ENCODE peak calls at places on chromosome 13, in eight cellular contexts. One of them, this sample, is unnamed.

GRCh38 chr13:40672310-40673060 is 6.0 kb upstream of the FOXO1 start:
- DNase-seq in activated B cell treated with CpG ODN at 0.5 μM for 24 hours: no peak
- DNase-seq in nucleus accumbens: no peak
- DNase-seq in NCI-H2029 treated with DMSO at 0.1 percent for 48 hours: peak
- DNase-seq in PC-3: peak
- DNase-seq in astrocyte of the hippocampus: peak
- DNase-seq in T-helper 2 cell: no peak
- DNase-seq in ELR: peak
- DNase-seq in this sample: no peak

GRCh38 chr13:20231839-20232555 is at the start of gene GJB6:
- DNase-seq in astrocyte of the hippocampus: peak
- DNase-seq in ELR: no peak
- DNase-seq in T-helper 2 cell: no peak
- DNase-seq in PC-3: no peak
- DNase-seq in nucleus accumbens: no peak
- DNase-seq in activated B cell treated with CpG ODN at 0.5 μM for 24 hours: no peak
- DNase-seq in NCI-H2029 treated with DMSO at 0.1 percent for 48 hours: no peak
- DNase-seq in this sample: no peak

GRCh38 chr13:54709546-54709945 is 1680.9 kb downstream of the OLFM4 start:
- DNase-seq in ELR: no peak
- DNase-seq in T-helper 2 cell: no peak
- DNase-seq in NCI-H2029 treated with DMSO at 0.1 percent for 48 hours: no peak
- DNase-seq in nucleus accumbens: no peak
- DNase-seq in activated B cell treated with CpG ODN at 0.5 μM for 24 hours: no peak
- DNase-seq in PC-3: peak
- DNase-seq in astrocyte of the hippocampus: peak
- DNase-seq in this sample: no peak

GRCh38 chr13:112790735-112791641 is 101.2 kb downstream of the ATP11A start:
- DNase-seq in ELR: no peak
- DNase-seq in NCI-H2029 treated with DMSO at 0.1 percent for 48 hours: no peak
- DNase-seq in activated B cell treated with CpG ODN at 0.5 μM for 24 hours: no peak
- DNase-seq in nucleus accumbens: no peak
- DNase-seq in T-helper 2 cell: no peak
- DNase-seq in PC-3: no peak
- DNase-seq in astrocyte of the hippocampus: no peak
- DNase-seq in this sample: peak

GRCh38 chr13:25281193-25281936 is 5.9 kb downstream of the MTMR6 start:
- DNase-seq in astrocyte of the hippocampus: peak
- DNase-seq in PC-3: no peak
- DNase-seq in activated B cell treated with CpG ODN at 0.5 μM for 24 hours: no peak
- DNase-seq in nucleus accumbens: no peak
- DNase-seq in ELR: no peak
- DNase-seq in NCI-H2029 treated with DMSO at 0.1 percent for 48 hours: no peak
- DNase-seq in T-helper 2 cell: no peak
- DNase-seq in this sample: peak

GRCh38 chr13:30339721-30340366 is 32.5 kb upstream of the KATNAL1 start:
- DNase-seq in T-helper 2 cell: no peak
- DNase-seq in astrocyte of the hippocampus: no peak
- DNase-seq in PC-3: no peak
- DNase-seq in nucleus accumbens: no peak
- DNase-seq in activated B cell treated with CpG ODN at 0.5 μM for 24 hours: no peak
- DNase-seq in ELR: no peak
- DNase-seq in NCI-H2029 treated with DMSO at 0.1 percent for 48 hours: no peak
- DNase-seq in this sample: no peak

GRCh38 chr13:32997399-32997798 is 18.8 kb upstream of the KL start:
- DNase-seq in nucleus accumbens: no peak
- DNase-seq in activated B cell treated with CpG ODN at 0.5 μM for 24 hours: no peak
- DNase-seq in ELR: no peak
- DNase-seq in NCI-H2029 treated with DMSO at 0.1 percent for 48 hours: no peak
- DNase-seq in T-helper 2 cell: no peak
- DNase-seq in PC-3: no peak
- DNase-seq in astrocyte of the hippocampus: no peak
- DNase-seq in this sample: no peak

GRCh38 chr13:42577538-42577937 is 3.6 kb downstream of the TNFSF11 start:
- DNase-seq in ELR: no peak
- DNase-seq in NCI-H2029 treated with DMSO at 0.1 percent for 48 hours: no peak
- DNase-seq in T-helper 2 cell: no peak
- DNase-seq in nucleus accumbens: no peak
- DNase-seq in activated B cell treated with CpG ODN at 0.5 μM for 24 hours: no peak
- DNase-seq in astrocyte of the hippocampus: no peak
- DNase-seq in PC-3: no peak
- DNase-seq in this sample: peak

GRCh38 chr13:72963762-72964161 is 95.0 kb upstream of the KLF5 start:
- DNase-seq in astrocyte of the hippocampus: no peak
- DNase-seq in ELR: no peak
- DNase-seq in PC-3: no peak
- DNase-seq in activated B cell treated with CpG ODN at 0.5 μM for 24 hours: no peak
- DNase-seq in nucleus accumbens: no peak
- DNase-seq in NCI-H2029 treated with DMSO at 0.1 percent for 48 hours: no peak
- DNase-seq in T-helper 2 cell: no peak
- DNase-seq in this sample: no peak

GRCh38 chr13:67736646-67737420 is 506.7 kb upstream of the PCDH9 start:
- DNase-seq in activated B cell treated with CpG ODN at 0.5 μM for 24 hours: no peak
- DNase-seq in NCI-H2029 treated with DMSO at 0.1 percent for 48 hours: no peak
- DNase-seq in T-helper 2 cell: no peak
- DNase-seq in ELR: peak
- DNase-seq in PC-3: peak
- DNase-seq in nucleus accumbens: no peak
- DNase-seq in astrocyte of the hippocampus: peak
- DNase-seq in this sample: no peak

GRCh38 chr13:33455291-33455690 is 169.7 kb upstream of the STARD13 start:
- DNase-seq in nucleus accumbens: no peak
- DNase-seq in NCI-H2029 treated with DMSO at 0.1 percent for 48 hours: no peak
- DNase-seq in T-helper 2 cell: no peak
- DNase-seq in activated B cell treated with CpG ODN at 0.5 μM for 24 hours: no peak
- DNase-seq in ELR: no peak
- DNase-seq in astrocyte of the hippocampus: peak
- DNase-seq in PC-3: no peak
- DNase-seq in this sample: peak

GRCh38 chr13:43405457-43405856 is 381.3 kb downstream of the ENOX1 start:
- DNase-seq in T-helper 2 cell: no peak
- DNase-seq in NCI-H2029 treated with DMSO at 0.1 percent for 48 hours: no peak
- DNase-seq in astrocyte of the hippocampus: peak
- DNase-seq in activated B cell treated with CpG ODN at 0.5 μM for 24 hours: no peak
- DNase-seq in nucleus accumbens: no peak
- DNase-seq in PC-3: peak
- DNase-seq in ELR: peak
- DNase-seq in this sample: peak

GRCh38 chr13:52359534-52359933 is 46.4 kb downstream of the THSD1 start:
- DNase-seq in PC-3: no peak
- DNase-seq in T-helper 2 cell: no peak
- DNase-seq in astrocyte of the hippocampus: no peak
- DNase-seq in ELR: no peak
- DNase-seq in nucleus accumbens: no peak
- DNase-seq in NCI-H2029 treated with DMSO at 0.1 percent for 48 hours: no peak
- DNase-seq in activated B cell treated with CpG ODN at 0.5 μM for 24 hours: no peak
- DNase-seq in this sample: no peak

GRCh38 chr13:51629711-51630575 is 45.7 kb downstream of the WDFY2 start:
- DNase-seq in T-helper 2 cell: no peak
- DNase-seq in activated B cell treated with CpG ODN at 0.5 μM for 24 hours: no peak
- DNase-seq in NCI-H2029 treated with DMSO at 0.1 percent for 48 hours: no peak
- DNase-seq in astrocyte of the hippocampus: no peak
- DNase-seq in ELR: peak
- DNase-seq in nucleus accumbens: no peak
- DNase-seq in PC-3: no peak
- DNase-seq in this sample: no peak

GRCh38 chr13:30141773-30142501 is 165.4 kb downstream of the KATNAL1 start:
- DNase-seq in activated B cell treated with CpG ODN at 0.5 μM for 24 hours: no peak
- DNase-seq in astrocyte of the hippocampus: no peak
- DNase-seq in NCI-H2029 treated with DMSO at 0.1 percent for 48 hours: no peak
- DNase-seq in nucleus accumbens: no peak
- DNase-seq in PC-3: no peak
- DNase-seq in T-helper 2 cell: no peak
- DNase-seq in ELR: peak
- DNase-seq in this sample: peak

GRCh38 chr13:51912091-51912490 is 50.3 kb downstream of the CCDC70 start:
- DNase-seq in T-helper 2 cell: no peak
- DNase-seq in astrocyte of the hippocampus: peak
- DNase-seq in activated B cell treated with CpG ODN at 0.5 μM for 24 hours: no peak
- DNase-seq in PC-3: peak
- DNase-seq in ELR: no peak
- DNase-seq in nucleus accumbens: peak
- DNase-seq in NCI-H2029 treated with DMSO at 0.1 percent for 48 hours: peak
- DNase-seq in this sample: peak

GRCh38 chr13:108269601-108270328 is at the start of gene TNFSF13B:
- DNase-seq in astrocyte of the hippocampus: peak
- DNase-seq in T-helper 2 cell: peak
- DNase-seq in nucleus accumbens: no peak
- DNase-seq in activated B cell treated with CpG ODN at 0.5 μM for 24 hours: peak
- DNase-seq in ELR: peak
- DNase-seq in PC-3: no peak
- DNase-seq in NCI-H2029 treated with DMSO at 0.1 percent for 48 hours: no peak
- DNase-seq in this sample: peak

GRCh38 chr13:105997436-105998232 is 537.8 kb downstream of the EFNB2 start:
- DNase-seq in astrocyte of the hippocampus: no peak
- DNase-seq in nucleus accumbens: no peak
- DNase-seq in PC-3: no peak
- DNase-seq in activated B cell treated with CpG ODN at 0.5 μM for 24 hours: no peak
- DNase-seq in T-helper 2 cell: no peak
- DNase-seq in ELR: no peak
- DNase-seq in NCI-H2029 treated with DMSO at 0.1 percent for 48 hours: no peak
- DNase-seq in this sample: peak

GRCh38 chr13:111216166-111216960 is 101.3 kb downstream of the ARHGEF7 start:
- DNase-seq in nucleus accumbens: peak
- DNase-seq in ELR: peak
- DNase-seq in NCI-H2029 treated with DMSO at 0.1 percent for 48 hours: peak
- DNase-seq in astrocyte of the hippocampus: peak
- DNase-seq in activated B cell treated with CpG ODN at 0.5 μM for 24 hours: no peak
- DNase-seq in PC-3: peak
- DNase-seq in T-helper 2 cell: no peak
- DNase-seq in this sample: peak

GRCh38 chr13:48448963-48449614 is 36.2 kb upstream of the LPAR6 start:
- DNase-seq in ELR: peak
- DNase-seq in activated B cell treated with CpG ODN at 0.5 μM for 24 hours: no peak
- DNase-seq in NCI-H2029 treated with DMSO at 0.1 percent for 48 hours: no peak
- DNase-seq in astrocyte of the hippocampus: no peak
- DNase-seq in T-helper 2 cell: no peak
- DNase-seq in nucleus accumbens: no peak
- DNase-seq in PC-3: peak
- DNase-seq in this sample: no peak

GRCh38 chr13:31409678-31410356 is 210.0 kb downstream of the B3GLCT start:
- DNase-seq in NCI-H2029 treated with DMSO at 0.1 percent for 48 hours: no peak
- DNase-seq in T-helper 2 cell: no peak
- DNase-seq in astrocyte of the hippocampus: peak
- DNase-seq in PC-3: peak
- DNase-seq in nucleus accumbens: no peak
- DNase-seq in activated B cell treated with CpG ODN at 0.5 μM for 24 hours: no peak
- DNase-seq in ELR: peak
- DNase-seq in this sample: peak